ENCODE peak calls at places on chromosomes 13 and 19, in ten cellular contexts. B is heart left ventricle; R is body of pancreas; K is choroid plexus epithelial cell; D is cardiac muscle cell; A is astrocyte of the cerebellum; I is omental fat pad; F is CD8-positive, alpha-beta T cell; Z is cardiac fibroblast; M is thoracic aorta. N is an unnamed sample.

GRCh38 chr13:102128216-102128800 is 273.5 kb downstream of the FGF14 start:
- DNase-seq in R (no peak), Z (no peak), F (no peak), D (no peak), B (no peak), M (no peak), K (peak), A (peak), I (no peak), N (no peak)

GRCh38 chr13:19591864-19592263 is 30.5 kb upstream of the TPTE2 start:
- DNase-seq in A (no peak), K (no peak), R (no peak), I (no peak), Z (no peak), D (no peak), B (no peak), M (no peak), F (no peak), N (no peak)

GRCh38 chr19:34365463-34366401 is 736 bp downstream of the GPI start:
- DNase-seq in F (peak), Z (peak), M (no peak), A (no peak), I (peak), D (peak), K (peak), R (peak), B (peak), N (no peak)

GRCh38 chr13:111390522-111391270 is 70.3 kb downstream of the TEX29 start:
- DNase-seq in Z (no peak), B (peak), M (no peak), A (no peak), D (no peak), K (no peak), R (no peak), F (peak), I (no peak), N (no peak)

GRCh38 chr13:110813646-110814624 is 100.4 kb downstream of the ING1 start:
- DNase-seq in M (no peak), K (no peak), I (no peak), R (no peak), D (no peak), F (no peak), Z (no peak), B (no peak), A (no peak), N (no peak)

GRCh38 chr13:46490129-46490528 is 62.8 kb upstream of the LRCH1 start:
- DNase-seq in Z (no peak), R (no peak), A (no peak), I (no peak), B (no peak), D (no peak), F (no peak), M (no peak), K (no peak), N (no peak)

GRCh38 chr13:97851269-97851668 is 102.2 kb upstream of the IPO5 start:
- DNase-seq in F (no peak), A (no peak), K (no peak), B (no peak), Z (no peak), D (no peak), I (no peak), M (no peak), R (no peak), N (no peak)

GRCh38 chr13:105202384-105202783 is 1333.1 kb downstream of the EFNB2 start:
- DNase-seq in K (peak), A (peak), F (no peak), B (no peak), M (no peak), Z (peak), R (no peak), I (no peak), D (peak), N (no peak)

GRCh38 chr19:35692010-35692409 is 12.3 kb upstream of the ZBTB32 start:
- DNase-seq in A (no peak), B (no peak), Z (no peak), F (no peak), I (no peak), K (no peak), R (no peak), M (no peak), D (no peak), N (no peak)

GRCh38 chr19:13764821-13765394 is 586 bp downstream of the MRI1 start:
- DNase-seq in A (no peak), B (no peak), M (no peak), Z (peak), I (no peak), D (peak), F (peak), R (peak), K (peak), N (no peak)

GRCh38 chr19:16496613-16496983 is 404 bp downstream of the C19orf44 start:
- DNase-seq in B (peak), I (no peak), R (no peak), M (peak), F (no peak), D (no peak), A (no peak), K (peak), Z (peak), N (no peak)

GRCh38 chr13:91399189-91400093 is 1.0 kb downstream of the GPC5 start:
- DNase-seq in R (no peak), M (no peak), D (no peak), Z (no peak), K (no peak), B (no peak), A (no peak), F (no peak), I (no peak), N (no peak)

GRCh38 chr13:36736119-36736726 is 62.4 kb downstream of the SERTM1 start:
- DNase-seq in B (peak), R (peak), A (peak), D (peak), M (no peak), I (no peak), Z (peak), K (peak), F (no peak), N (no peak)

GRCh38 chr19:23075031-23075733 is 41.6 kb upstream of the ZNF730 start:
- DNase-seq in F (no peak), M (no peak), Z (peak), I (peak), D (peak), A (peak), R (peak), K (peak), B (peak), N (no peak)

GRCh38 chr19:2097330-2098327 is 914 bp downstream of the IZUMO4 start:
- DNase-seq in I (no peak), F (no peak), A (no peak), M (no peak), K (no peak), Z (no peak), D (no peak), R (peak), B (no peak), N (no peak)

GRCh38 chr13:27022571-27023311 is 148.9 kb downstream of the USP12 start:
- DNase-seq in F (no peak), D (peak), Z (peak), K (peak), A (no peak), B (no peak), M (no peak), R (no peak), I (no peak), N (no peak)

GRCh38 chr13:50081106-50081898 is 66.1 kb downstream of the KCNRG start:
- DNase-seq in R (peak), F (peak), I (peak), D (peak), A (no peak), B (peak), M (no peak), Z (no peak), K (no peak), N (peak)

GRCh38 chr13:78241278-78241919 is 322.8 kb upstream of the EDNRB start:
- DNase-seq in M (no peak), D (peak), K (peak), I (no peak), Z (peak), F (no peak), A (no peak), B (peak), R (peak), N (no peak)

GRCh38 chr13:92175330-92175729 is 776.9 kb downstream of the GPC5 start:
- DNase-seq in B (no peak), D (peak), K (peak), M (no peak), Z (peak), A (peak), I (no peak), F (no peak), R (no peak), N (no peak)

GRCh38 chr13:114143806-114144605 is 11.6 kb upstream of the RASA3 start:
- DNase-seq in B (no peak), K (no peak), Z (no peak), F (peak), I (no peak), A (no peak), R (peak), M (no peak), D (peak), N (no peak)

GRCh38 chr19:16002380-16002779 is 53.6 kb downstream of the OR10H4 start:
- DNase-seq in Z (no peak), M (no peak), F (peak), B (no peak), R (no peak), K (peak), A (no peak), D (no peak), I (no peak), N (no peak)

GRCh38 chr19:18543814-18544475 is 572 bp upstream of the FKBP8 start:
- DNase-seq in B (peak), K (peak), A (no peak), I (no peak), D (peak), F (peak), M (no peak), R (peak), Z (peak), N (peak)

GRCh38 chr13:68481130-68481529 is 1251.0 kb upstream of the PCDH9 start:
- DNase-seq in M (no peak), A (no peak), R (no peak), K (no peak), B (no peak), F (no peak), Z (no peak), D (peak), I (no peak), N (no peak)

GRCh38 chr19:17751103-17751911 is at the start of gene FCHO1:
- DNase-seq in K (no peak), B (peak), Z (no peak), D (no peak), R (no peak), F (peak), A (no peak), M (no peak), I (no peak), N (peak)

GRCh38 chr13:40798380-40798779 is 9.0 kb downstream of the SLC25A15 start:
- DNase-seq in D (no peak), R (peak), B (no peak), A (no peak), I (no peak), Z (no peak), F (no peak), K (no peak), M (no peak), N (no peak)

GRCh38 chr13:52371736-52372247 is 34.2 kb downstream of the THSD1 start:
- DNase-seq in R (no peak), D (no peak), Z (peak), M (no peak), A (peak), K (peak), B (no peak), F (no peak), I (no peak), N (no peak)

GRCh38 chr13:77345150-77345780 is 18.4 kb upstream of the MYCBP2 start:
- DNase-seq in B (no peak), K (no peak), A (no peak), R (no peak), D (no peak), Z (no peak), I (no peak), F (no peak), M (no peak), N (no peak)

GRCh38 chr13:74751739-74752138 is 617.5 kb upstream of the KLF12 start:
- DNase-seq in R (no peak), A (no peak), M (no peak), Z (no peak), I (no peak), F (no peak), B (no peak), K (peak), D (no peak), N (no peak)

GRCh38 chr13:53351040-53351439 is 322.4 kb downstream of the OLFM4 start:
- DNase-seq in K (no peak), D (no peak), A (no peak), Z (no peak), F (no peak), M (no peak), I (no peak), B (no peak), R (no peak), N (no peak)

GRCh38 chr19:1837625-1838105 is 10.6 kb downstream of the REXO1 start:
- DNase-seq in B (no peak), I (no peak), D (peak), F (peak), K (peak), A (no peak), R (peak), M (no peak), Z (peak), N (no peak)

GRCh38 chr13:36907801-36908200 is 12.2 kb downstream of the SMAD9 start:
- DNase-seq in B (no peak), D (no peak), Z (no peak), M (no peak), F (no peak), K (no peak), I (no peak), R (no peak), A (no peak), N (no peak)

GRCh38 chr19:6654347-6655310 is 15.3 kb downstream of the TNFSF14 start:
- DNase-seq in B (no peak), K (no peak), R (no peak), M (no peak), D (no peak), I (no peak), Z (no peak), F (peak), A (no peak), N (no peak)

GRCh38 chr19:43599635-43600295 is 3.4 kb downstream of the ZNF576 start:
- DNase-seq in F (no peak), D (no peak), A (no peak), Z (no peak), R (no peak), I (no peak), M (no peak), B (no peak), K (no peak), N (no peak)
- TF ChIP-seq CTCF in F (no peak), D (no peak), A (no peak), Z (no peak), R (no peak), I (no peak), M (no peak), B (no peak), K (no peak), N (no peak)

GRCh38 chr13:99605417-99606321 is 104.4 kb downstream of the TM9SF2 start:
- DNase-seq in A (no peak), M (no peak), I (no peak), K (no peak), D (peak), R (peak), F (peak), B (peak), Z (peak), N (no peak)
- TF ChIP-seq CTCF in A (no peak), M (peak), I (no peak), K (peak), D (peak), R (peak), F (no peak), B (peak), Z (peak), N (no peak)

GRCh38 chr19:4690362-4690761 is 20.2 kb upstream of the MYDGF start:
- DNase-seq in D (no peak), Z (no peak), K (no peak), I (no peak), B (no peak), R (no peak), M (no peak), A (no peak), F (no peak), N (no peak)
- TF ChIP-seq CTCF in D (no peak), Z (no peak), K (peak), I (no peak), B (no peak), R (no peak), M (no peak), A (no peak), F (no peak), N (no peak)

GRCh38 chr13:100980171-100980570 is 305.6 kb upstream of the TMTC4 start:
- DNase-seq in F (no peak), K (peak), Z (no peak), I (no peak), M (no peak), R (no peak), B (no peak), D (no peak), A (no peak), N (no peak)
- TF ChIP-seq CTCF in F (no peak), K (no peak), Z (no peak), I (no peak), M (no peak), R (no peak), B (no peak), D (no peak), A (no peak), N (no peak)

GRCh38 chr13:42086582-42086981 is 38.1 kb downstream of the DGKH start:
- DNase-seq in D (no peak), F (no peak), I (no peak), Z (no peak), K (no peak), R (no peak), B (no peak), A (no peak), M (no peak), N (no peak)
- TF ChIP-seq CTCF in D (no peak), F (no peak), I (no peak), Z (no peak), K (no peak), R (no peak), B (no peak), A (no peak), M (no peak), N (no peak)

DNA sequence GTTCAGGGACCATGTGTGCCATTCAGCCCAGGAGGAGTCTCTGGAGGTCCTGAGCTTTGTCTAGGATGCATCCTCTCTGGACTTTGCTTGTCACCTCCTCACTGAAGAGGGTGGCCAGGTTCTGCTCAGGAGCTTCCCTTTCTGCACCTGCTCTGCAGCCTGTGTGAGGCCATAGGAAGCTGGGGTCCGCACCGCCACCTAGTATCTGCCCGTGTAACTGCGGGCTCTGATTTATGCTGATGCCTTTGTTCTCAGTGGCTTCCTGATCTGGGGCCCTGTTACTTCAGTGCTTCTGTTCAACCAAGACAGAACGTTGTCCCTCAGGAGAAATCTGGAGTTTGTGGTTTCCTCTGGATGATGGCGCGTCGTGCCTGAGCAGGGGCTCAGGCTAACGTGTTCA is 15.5 kb downstream of the ZNF610 start:
- DNase-seq in D (peak), R (no peak), F (no peak), M (no peak), B (no peak), Z (no peak), A (no peak), I (no peak), K (no peak), N (no peak)
- TF ChIP-seq CTCF in D (no peak), R (no peak), F (no peak), M (no peak), B (no peak), Z (no peak), A (no peak), I (no peak), K (peak), N (no peak)

DNA sequence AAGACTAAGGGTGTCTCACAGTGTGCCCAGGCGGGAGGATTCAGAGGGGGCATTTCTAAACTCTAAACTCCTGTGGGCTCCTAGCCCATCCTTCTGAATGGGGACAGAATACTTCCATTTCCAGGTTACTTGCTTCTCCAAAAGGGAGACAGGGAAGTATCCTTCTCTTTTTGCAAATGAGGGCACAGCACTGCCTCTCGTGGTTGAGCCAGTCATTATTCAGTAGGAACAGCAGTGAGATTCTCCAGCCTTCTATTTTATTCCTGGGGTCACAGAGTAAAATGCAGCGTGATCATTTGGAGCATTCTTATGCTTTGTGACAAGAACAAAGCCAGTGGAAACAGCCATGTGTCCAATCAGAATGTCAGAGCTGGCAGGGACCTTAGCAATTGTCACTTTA is 15.7 kb upstream of the TSHZ3 start:
- DNase-seq in M (no peak), Z (no peak), A (no peak), K (no peak), I (no peak), B (no peak), D (no peak), R (no peak), F (no peak), N (no peak)
- TF ChIP-seq CTCF in M (no peak), Z (no peak), A (peak), K (peak), I (no peak), B (no peak), D (no peak), R (no peak), F (no peak), N (no peak)

GRCh38 chr19:58182989-58183821 is at the start of gene ZNF274:
- DNase-seq in D (peak), Z (peak), K (peak), F (peak), B (peak), I (peak), A (peak), R (peak), M (peak), N (peak)
- TF ChIP-seq CTCF in D (no peak), Z (no peak), K (no peak), F (no peak), B (no peak), I (no peak), A (no peak), R (no peak), M (no peak), N (no peak)

GRCh38 chr13:48873598-48873997 is 102.1 kb upstream of the FNDC3A start:
- DNase-seq in K (peak), D (peak), A (no peak), M (no peak), F (no peak), R (no peak), Z (peak), I (no peak), B (no peak), N (no peak)
- TF ChIP-seq CTCF in K (peak), D (no peak), A (no peak), M (no peak), F (no peak), R (no peak), Z (no peak), I (no peak), B (no peak), N (peak)